ENCODE peak calls at places on chromosomes 12 and 14, in four cellular contexts. One of them, this sample, is unnamed. For H3K4me1 and H3K9me2, the result is how much of the 10 kb centered on the place peaks cover.

GRCh38 chr12:32502693-32503510 is 103.5 kb downstream of the FGD4 start:
- DNase-seq in SK-N-SH: no peak
- DNase-seq in GM23338: peak
- DNase-seq in MM.1S: no peak
- DNase-seq in this sample: no peak

GRCh38 chr14:79585845-79586244 is 625.5 kb downstream of the DIO2 start:
- DNase-seq in GM23338: no peak
- DNase-seq in SK-N-SH: no peak
- DNase-seq in MM.1S: no peak
- DNase-seq in this sample: no peak

GRCh38 chr14:64053694-64054669 is 201.2 kb downstream of the SYNE2 start:
- DNase-seq in MM.1S: no peak
- DNase-seq in GM23338: no peak
- DNase-seq in SK-N-SH: no peak
- DNase-seq in this sample: no peak

GRCh38 chr12:53867216-53868012 is 71.2 kb upstream of the HOXC13 start:
- DNase-seq in GM23338: peak
- DNase-seq in MM.1S: no peak
- DNase-seq in SK-N-SH: no peak
- DNase-seq in this sample: no peak

GRCh38 chr12:88951860-88952483 is 371.7 kb upstream of the KITLG start:
- DNase-seq in MM.1S: no peak
- DNase-seq in GM23338: peak
- DNase-seq in SK-N-SH: no peak
- DNase-seq in this sample: no peak

GRCh38 chr14:77761205-77761931 is 412 bp upstream of the SNW1 start:
- DNase-seq in MM.1S: no peak
- DNase-seq in GM23338: peak
- DNase-seq in SK-N-SH: peak
- DNase-seq in this sample: peak

GRCh38 chr12:53005215-53005985 is 856 bp upstream of the EIF4B start:
- DNase-seq in MM.1S: no peak
- DNase-seq in GM23338: peak
- DNase-seq in SK-N-SH: peak
- DNase-seq in this sample: peak

GRCh38 chr12:23399402-23399933 is 550.0 kb downstream of the SOX5 start:
- DNase-seq in MM.1S: no peak
- DNase-seq in SK-N-SH: peak
- DNase-seq in GM23338: peak
- DNase-seq in this sample: no peak

GRCh38 chr14:104267895-104268294 is 129.5 kb downstream of the KIF26A start:
- DNase-seq in SK-N-SH: no peak
- DNase-seq in GM23338: peak
- DNase-seq in MM.1S: no peak
- DNase-seq in this sample: no peak

GRCh38 chr14:106185837-106186233 is 659.5 kb downstream of the TMEM121 start:
- DNase-seq in SK-N-SH: no peak
- DNase-seq in GM23338: no peak
- DNase-seq in MM.1S: no peak
- DNase-seq in this sample: peak

GRCh38 chr12:76670776-76671175 is 93.1 kb upstream of the ZDHHC17 start:
- DNase-seq in GM23338: no peak
- DNase-seq in SK-N-SH: no peak
- DNase-seq in MM.1S: no peak
- DNase-seq in this sample: no peak

GRCh38 chr14:105292810-105293711 is 7.7 kb downstream of the BRF1 start:
- DNase-seq in MM.1S: no peak
- DNase-seq in SK-N-SH: peak
- DNase-seq in GM23338: no peak
- DNase-seq in this sample: no peak

GRCh38 chr14:101072070-101072469 is 168.5 kb upstream of the RTL1 start:
- DNase-seq in MM.1S: no peak
- DNase-seq in GM23338: no peak
- DNase-seq in SK-N-SH: peak
- DNase-seq in this sample: no peak

GRCh38 chr12:19130224-19131019 is 889 bp downstream of the PLEKHA5 start:
- DNase-seq in GM23338: peak
- DNase-seq in SK-N-SH: peak
- DNase-seq in MM.1S: no peak
- DNase-seq in this sample: no peak

GRCh38 chr14:100305446-100306255 is 593 bp downstream of the SLC25A29 start:
- DNase-seq in SK-N-SH: peak
- DNase-seq in MM.1S: no peak
- DNase-seq in GM23338: peak
- DNase-seq in this sample: peak

GRCh38 chr12:18923721-18924120 is 185.8 kb downstream of the CAPZA3 start:
- DNase-seq in MM.1S: no peak
- DNase-seq in GM23338: no peak
- DNase-seq in SK-N-SH: no peak
- DNase-seq in this sample: no peak

GRCh38 chr14:58922211-58922940 is 266.1 kb upstream of the DAAM1 start:
- DNase-seq in GM23338: no peak
- DNase-seq in SK-N-SH: no peak
- DNase-seq in MM.1S: no peak
- DNase-seq in this sample: no peak

GRCh38 chr12:117331691-117332090 is 29.7 kb downstream of the NOS1 start:
- DNase-seq in MM.1S: no peak
- DNase-seq in GM23338: no peak
- DNase-seq in SK-N-SH: no peak
- DNase-seq in this sample: peak

GRCh38 chr14:80223696-80224465 is 12.6 kb upstream of the DIO2 start:
- DNase-seq in MM.1S: no peak
- DNase-seq in GM23338: no peak
- DNase-seq in SK-N-SH: no peak
- DNase-seq in this sample: no peak

GRCh38 chr12:42785944-42786343 is 196.4 kb upstream of the PRICKLE1 start:
- DNase-seq in MM.1S: no peak
- DNase-seq in GM23338: no peak
- DNase-seq in SK-N-SH: no peak
- DNase-seq in this sample: no peak

DNA sequence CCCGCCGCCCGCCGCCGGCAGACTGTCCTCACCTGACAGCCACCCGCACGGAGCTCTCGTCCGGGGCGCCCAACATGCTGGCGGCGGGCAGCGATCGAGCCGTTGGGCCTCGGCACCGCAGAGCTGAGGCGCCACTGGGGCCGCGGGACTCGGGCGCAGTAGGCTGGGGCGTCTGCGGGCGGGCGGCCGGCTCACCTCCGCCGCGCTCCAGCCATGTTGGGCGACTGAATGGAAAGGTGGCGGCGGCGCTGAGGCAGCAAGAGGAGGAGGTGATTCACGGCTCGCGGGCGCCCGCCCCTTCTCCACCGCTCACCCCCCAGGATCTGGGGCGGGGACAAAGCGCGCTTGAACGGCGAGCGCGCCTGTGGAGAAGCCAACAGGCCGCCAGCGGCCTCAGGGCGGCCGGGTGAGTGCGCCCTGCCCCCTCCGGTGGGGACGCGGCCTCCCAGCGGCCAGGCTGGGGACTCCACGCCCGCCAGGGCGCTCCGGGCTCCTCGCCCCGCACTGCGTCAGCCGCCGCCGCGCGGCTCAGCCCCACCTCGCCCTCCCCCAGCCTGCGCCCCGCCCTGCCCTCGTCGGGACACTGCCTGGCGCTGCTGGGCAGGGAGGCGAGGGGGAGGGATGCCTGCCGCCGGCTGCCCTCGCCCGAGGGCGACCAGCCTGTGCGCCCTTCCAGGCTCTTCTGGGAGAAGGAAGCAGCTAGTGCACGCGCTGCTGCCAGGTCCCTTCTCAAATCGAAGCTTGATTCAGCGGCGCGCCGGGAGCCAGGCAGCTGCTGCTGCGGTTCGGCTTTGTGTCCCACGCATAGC is at the start of gene KIF21A:
- DNase-seq in GM23338: peak
- DNase-seq in SK-N-SH: peak
- DNase-seq in MM.1S: peak
- DNase-seq in this sample: peak
- TF ChIP-seq CTCF in GM23338: peak
- TF ChIP-seq CTCF in SK-N-SH: peak
- TF ChIP-seq CTCF in MM.1S: peak
- TF ChIP-seq CTCF in this sample: no peak

GRCh38 chr12:12691549-12691948 is 4.4 kb downstream of the GPR19 start:
- DNase-seq in MM.1S: peak
- DNase-seq in SK-N-SH: no peak
- DNase-seq in GM23338: no peak
- DNase-seq in this sample: no peak
- H3K4me1 ChIP-seq in MM.1S: under half
- H3K4me1 ChIP-seq in SK-N-SH: under half
- H3K4me1 ChIP-seq in GM23338: under half
- H3K4me1 ChIP-seq in this sample: under half

GRCh38 chr12:110705309-110705708 is 16.4 kb upstream of the HVCN1 start:
- DNase-seq in MM.1S: no peak
- DNase-seq in GM23338: no peak
- DNase-seq in SK-N-SH: no peak
- DNase-seq in this sample: no peak
- H3K9me2 ChIP-seq in MM.1S: under half
- H3K9me2 ChIP-seq in GM23338: under half
- H3K9me2 ChIP-seq in SK-N-SH: under half
- H3K9me2 ChIP-seq in this sample: under half

DNA sequence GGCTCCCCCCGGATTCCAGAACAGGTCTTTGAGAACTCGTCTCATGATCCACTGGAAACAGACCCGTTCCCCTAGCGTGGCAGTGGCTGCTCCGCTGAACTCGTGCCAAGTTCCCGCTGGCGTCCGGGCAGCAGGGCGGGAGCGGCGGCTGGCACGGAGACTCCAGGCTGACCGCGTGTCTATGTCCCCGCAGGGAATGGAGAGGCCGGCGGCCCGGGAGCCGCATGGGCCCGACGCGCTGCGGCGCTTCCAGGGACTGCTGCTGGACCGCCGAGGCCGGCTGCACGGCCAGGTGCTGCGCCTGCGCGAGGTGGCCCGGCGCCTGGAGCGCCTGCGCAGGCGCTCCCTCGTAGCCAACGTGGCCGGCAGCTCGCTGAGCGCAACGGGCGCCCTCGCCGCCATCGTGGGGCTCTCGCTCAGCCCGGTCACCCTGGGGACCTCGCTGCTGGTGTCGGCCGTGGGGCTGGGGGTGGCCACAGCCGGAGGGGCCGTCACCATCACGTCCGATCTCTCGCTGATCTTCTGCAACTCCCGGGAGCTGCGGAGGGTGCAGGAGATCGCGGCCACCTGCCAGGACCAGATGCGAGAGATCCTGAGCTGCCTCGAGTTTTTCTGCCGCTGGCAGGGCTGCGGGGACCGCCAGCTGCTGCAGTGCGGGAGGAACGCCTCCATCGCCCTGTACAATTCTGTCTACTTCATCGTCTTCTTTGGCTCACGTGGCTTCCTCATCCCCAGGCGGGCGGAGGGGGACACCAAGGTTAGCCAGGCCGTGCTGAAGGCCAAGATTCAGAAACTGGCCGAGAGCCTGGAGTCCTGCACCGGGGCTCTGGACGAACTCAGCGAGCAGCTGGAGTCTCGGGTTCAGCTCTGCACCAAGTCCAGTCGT is 1.5 kb downstream of the APOLD1 start:
- DNase-seq in GM23338: peak
- DNase-seq in MM.1S: peak
- DNase-seq in SK-N-SH: peak
- DNase-seq in this sample: no peak
- TF ChIP-seq CTCF in GM23338: no peak
- TF ChIP-seq CTCF in MM.1S: peak
- TF ChIP-seq CTCF in SK-N-SH: peak
- TF ChIP-seq CTCF in this sample: no peak

DNA sequence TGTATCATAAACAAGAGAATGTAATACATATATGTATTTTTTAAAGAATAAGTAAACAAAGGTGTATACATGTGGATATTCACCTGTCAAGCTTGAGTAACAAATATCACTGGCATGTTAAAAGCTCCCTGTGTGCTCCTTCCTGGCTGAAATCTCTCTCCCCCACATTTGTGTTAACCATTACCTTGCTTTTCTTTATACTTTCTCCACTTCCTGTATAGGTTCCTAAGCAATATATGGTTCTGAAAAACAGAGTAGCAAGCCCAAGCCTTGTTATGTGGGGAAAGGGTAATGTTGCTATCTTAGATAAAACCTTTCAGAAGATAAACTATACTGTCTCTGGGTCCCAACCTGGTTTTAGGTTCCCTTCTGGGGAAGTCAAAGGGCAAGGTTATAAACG is 32.3 kb upstream of the TBC1D30 start:
- DNase-seq in SK-N-SH: no peak
- DNase-seq in GM23338: no peak
- DNase-seq in MM.1S: no peak
- DNase-seq in this sample: no peak
- H3K4me1 ChIP-seq in SK-N-SH: under half
- H3K4me1 ChIP-seq in GM23338: under half
- H3K4me1 ChIP-seq in MM.1S: under half
- H3K4me1 ChIP-seq in this sample: under half